ENCODE peak calls at places on chromosomes 16 and 17, in ten cellular contexts. A, O, Z, C, X, Y, G, V, S and Q are unnamed samples.

GRCh38 chr17:28468781-28469180 is 4.7 kb upstream of the SLC13A2 start:
- DNase-seq in G (no peak), V (no peak), O (no peak), Z (no peak), Y (no peak), S (no peak), X (no peak), C (peak), A (no peak), Q (no peak)

GRCh38 chr17:42163113-42163512 is 8.3 kb upstream of the RAB5C start:
- DNase-seq in O (no peak), V (no peak), G (no peak), Y (no peak), C (no peak), X (no peak), Z (no peak), A (no peak), S (no peak), Q (no peak)

GRCh38 chr17:8831234-8831849 is 32.2 kb upstream of the MFSD6L start:
- DNase-seq in A (no peak), V (no peak), X (no peak), Z (no peak), S (no peak), G (no peak), O (no peak), C (no peak), Y (no peak), Q (no peak)

GRCh38 chr17:75601057-75601987 is 13.7 kb downstream of the MYO15B start:
- DNase-seq in A (no peak), V (no peak), X (no peak), G (peak), O (peak), C (peak), Z (peak), S (peak), Y (peak), Q (peak)

GRCh38 chr17:1720856-1721386 is 3.6 kb upstream of the WDR81 start:
- DNase-seq in V (no peak), S (peak), O (peak), C (peak), Y (peak), Z (peak), X (no peak), A (no peak), G (peak), Q (peak)

GRCh38 chr16:88936008-88936912 is 40.7 kb downstream of the CBFA2T3 start:
- DNase-seq in O (no peak), Z (no peak), X (no peak), Y (no peak), G (no peak), C (no peak), A (no peak), S (peak), V (peak), Q (no peak)

GRCh38 chr16:31696968-31697743 is 169.5 kb downstream of the AHSP start:
- DNase-seq in C (peak), G (no peak), S (no peak), Y (no peak), V (no peak), X (peak), O (no peak), A (no peak), Z (peak), Q (peak)

GRCh38 chr17:34254651-34255380 is at the start of gene CCL2:
- DNase-seq in Z (peak), S (peak), V (no peak), X (peak), C (no peak), O (no peak), Y (no peak), A (no peak), G (no peak), Q (peak)

GRCh38 chr16:13269359-13269758 is 368.0 kb downstream of the SHISA9 start:
- DNase-seq in O (no peak), C (no peak), Y (no peak), S (no peak), X (no peak), Z (no peak), G (no peak), V (no peak), A (no peak), Q (no peak)